ENCODE peak calls at places on chromosomes 13 and 19, in four cellular contexts. Q is pancreas, P is lower lobe of right lung, Y is ovary. O is an unnamed sample.

GRCh38 chr19:42528354-42529247 is at the start of gene CEACAM1:
- DNase-seq in P (peak; percentile 71), Y (no peak), Q (no peak), O (peak; percentile 17)

GRCh38 chr19:311813-312261 is 20.6 kb upstream of the PLPP2 start:
- DNase-seq in Y (no peak), Q (no peak), P (no peak), O (no peak)

GRCh38 chr19:40445945-40446784 is 2.0 kb upstream of the SERTAD3 start:
- DNase-seq in Q (no peak), Y (no peak), P (no peak), O (no peak)

GRCh38 chr13:40664100-40665060 is 2.1 kb downstream of the FOXO1 start:
- DNase-seq in P (peak; percentile 90), Q (peak; percentile 69), Y (peak; percentile 75), O (peak; percentile 92)

GRCh38 chr13:99296270-99296865 is 10.8 kb downstream of the GPR183 start:
- DNase-seq in Q (no peak), Y (no peak), P (no peak), O (no peak)

GRCh38 chr13:35266412-35266811 is 210.1 kb downstream of the MAB21L1 start:
- DNase-seq in Q (no peak), P (no peak), Y (no peak), O (no peak)

GRCh38 chr13:114142640-114143490 is 10.4 kb upstream of the RASA3 start:
- DNase-seq in Q (peak; percentile 84), P (peak; percentile 70), Y (peak; percentile 23), O (no peak)

GRCh38 chr13:73702419-73703071 is 431.7 kb downstream of the KLF12 start:
- DNase-seq in Y (no peak), Q (no peak), P (no peak), O (no peak)

GRCh38 chr19:1945899-1946298 is 4.9 kb downstream of the CSNK1G2 start:
- DNase-seq in Q (peak; percentile 28), P (no peak), Y (peak; percentile 65), O (peak; percentile 49)

GRCh38 chr13:110636053-110636475 is 20.7 kb downstream of the NAXD start:
- DNase-seq in P (peak; percentile 28), Q (no peak), Y (no peak), O (no peak)

GRCh38 chr13:34464011-34464410 is 478.1 kb upstream of the NBEA start:
- DNase-seq in Q (no peak), P (no peak), Y (no peak), O (no peak)

GRCh38 chr13:32211788-32212187 is 103.4 kb downstream of the ZAR1L start:
- DNase-seq in Q (no peak), P (no peak), Y (no peak), O (no peak)

GRCh38 chr19:927044-927706 is 1.3 kb downstream of the ARID3A start:
- DNase-seq in Y (peak; percentile 71), Q (no peak), P (peak; percentile 90), O (peak; percentile 86)

GRCh38 chr19:27964165-27964564 is 1248.8 kb downstream of the UQCRFS1 start:
- DNase-seq in Q (no peak), P (no peak), Y (no peak), O (no peak)

DNA sequence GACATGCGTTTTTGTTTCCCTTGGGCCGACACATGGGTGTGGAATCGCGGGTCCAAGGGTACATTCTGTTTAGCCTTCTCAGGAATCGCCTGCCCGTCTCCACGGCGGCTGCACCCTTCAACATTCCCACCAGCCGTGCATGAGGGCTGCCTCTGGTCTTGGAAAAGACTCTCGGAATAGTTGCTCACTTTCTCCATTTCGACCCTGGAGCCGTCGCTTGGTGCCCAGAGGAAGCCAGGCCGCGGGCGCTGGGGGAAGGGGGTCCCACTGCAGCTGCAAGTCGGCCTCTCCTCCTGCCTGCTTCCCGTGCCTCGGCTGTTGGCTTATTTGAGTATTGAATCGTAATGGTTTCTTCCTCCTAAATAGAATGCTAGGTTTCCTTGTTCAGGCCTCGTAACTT is 51.5 kb downstream of the KDM4B start:
- DNase-seq in P (no peak), Y (no peak), Q (no peak), O (no peak)
- H3K4me1 ChIP-seq in P (no peaks in the 10 kb centered on the region), Y (peaks cover 12% of the 10 kb centered on the region), Q (no peaks in the 10 kb centered on the region), O (peaks cover 32% of the 10 kb centered on the region)

GRCh38 chr19:17529239-17530158 is 18.1 kb downstream of the PGLS start:
- DNase-seq in Y (no peak), P (no peak), Q (no peak), O (no peak)
- H3K27ac ChIP-seq in Y (no peak overlapping the region), P (no peak overlapping the region), Q (no peak overlapping the region), O (no peak overlapping the region)

DNA sequence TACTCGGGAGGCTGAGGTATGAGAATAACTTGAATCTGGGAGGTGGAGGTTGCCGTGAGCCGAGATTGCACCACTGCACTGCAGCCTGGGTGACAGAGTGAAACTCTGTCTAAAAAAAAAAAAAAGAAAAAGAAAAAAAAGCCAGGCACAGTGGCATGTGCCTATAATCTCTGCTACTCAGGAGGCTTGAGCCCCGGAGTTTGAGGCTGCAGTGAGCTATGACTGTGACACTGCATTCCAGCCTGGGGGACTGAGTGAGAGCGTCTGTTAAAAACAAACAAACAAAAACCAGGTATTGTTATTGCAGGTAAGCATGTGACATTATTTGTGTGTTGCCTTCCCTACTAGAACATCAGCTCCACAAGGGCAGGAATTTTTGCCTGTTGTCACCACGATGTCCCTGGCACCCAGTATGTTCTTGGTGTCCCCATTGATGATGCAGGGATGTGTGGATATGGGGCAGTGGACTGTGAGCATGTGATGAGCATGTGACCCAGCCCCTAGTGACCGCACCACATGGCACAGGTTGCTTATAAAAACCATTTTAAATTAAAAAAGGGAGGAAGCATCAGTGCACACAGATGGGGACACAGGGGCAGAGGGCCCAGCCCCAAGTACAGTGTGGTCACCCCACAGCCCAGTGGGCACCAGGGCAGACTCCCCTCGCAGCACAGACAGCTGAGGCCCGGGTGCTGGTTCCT is 1.6 kb upstream of the KANK2 start:
- DNase-seq in Q (no peak), P (no peak), Y (no peak), O (peak; percentile 35)
- H3K4me1 ChIP-seq in Q (no peaks in the 10 kb centered on the region), P (peaks cover 56% of the 10 kb centered on the region), Y (peaks cover 7% of the 10 kb centered on the region), O (peaks cover 17% of the 10 kb centered on the region)

GRCh38 chr19:29364224-29364726 is 151.3 kb upstream of the UQCRFS1 start:
- DNase-seq in Q (no peak), Y (no peak), P (no peak), O (no peak)
- H3K27ac ChIP-seq in Q (no peak overlapping the region), Y (no peak overlapping the region), P (no peak overlapping the region), O (no peak overlapping the region)

DNA sequence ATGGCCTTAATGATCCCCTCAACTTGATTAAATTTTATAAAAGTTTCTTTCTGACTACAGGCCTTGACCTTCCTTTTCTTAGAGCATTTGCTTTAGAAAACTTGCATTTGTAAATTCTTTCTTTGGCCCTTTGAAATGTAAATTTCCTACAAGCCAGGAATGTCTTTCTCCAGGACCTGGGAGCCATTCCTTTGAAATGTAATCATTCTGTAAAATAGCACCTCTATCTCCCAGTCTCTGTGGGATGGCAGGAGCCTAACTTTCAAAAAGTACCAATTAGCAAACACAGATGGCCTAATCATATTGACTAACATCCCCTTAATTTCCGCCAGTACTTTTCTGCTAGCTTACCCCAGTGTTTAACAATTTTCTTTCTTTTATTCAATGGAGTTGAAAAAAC is 1394.2 kb upstream of the ATXN8OS start:
- DNase-seq in Y (no peak), Q (no peak), P (no peak), O (no peak)
- H3K4me1 ChIP-seq in Y (no peaks in the 10 kb centered on the region), Q (no peaks in the 10 kb centered on the region), P (no peaks in the 10 kb centered on the region), O (no peaks in the 10 kb centered on the region)